ENCODE peak calls at places on chromosomes 11 and 22, in ten cellular contexts. One of them, this sample, is unnamed.

GRCh38 chr11:70367071-70367470 is 31.3 kb upstream of the CTTN start:
- DNase-seq in IMR-90: peak
- DNase-seq in stomach: no peak
- DNase-seq in thoracic aorta: no peak
- DNase-seq in neural progenitor cell: no peak
- DNase-seq in colonic mucosa: no peak
- DNase-seq in pancreas: no peak
- DNase-seq in epithelial cell of esophagus: no peak
- DNase-seq in Calu3: no peak
- DNase-seq in H1: no peak
- DNase-seq in this sample: no peak

GRCh38 chr11:35725880-35726279 is 63.3 kb downstream of the TRIM44 start:
- DNase-seq in IMR-90: peak
- DNase-seq in epithelial cell of esophagus: peak
- DNase-seq in thoracic aorta: no peak
- DNase-seq in pancreas: no peak
- DNase-seq in Calu3: peak
- DNase-seq in colonic mucosa: no peak
- DNase-seq in neural progenitor cell: no peak
- DNase-seq in stomach: no peak
- DNase-seq in H1: no peak
- DNase-seq in this sample: peak

GRCh38 chr11:83159901-83160865 is 3.3 kb downstream of the PCF11 start:
- DNase-seq in stomach: peak
- DNase-seq in neural progenitor cell: no peak
- DNase-seq in H1: no peak
- DNase-seq in Calu3: peak
- DNase-seq in IMR-90: peak
- DNase-seq in pancreas: no peak
- DNase-seq in thoracic aorta: no peak
- DNase-seq in colonic mucosa: peak
- DNase-seq in epithelial cell of esophagus: peak
- DNase-seq in this sample: peak

GRCh38 chr11:113805640-113806039 is 26.0 kb downstream of the CLDN25 start:
- DNase-seq in H1: no peak
- DNase-seq in IMR-90: peak
- DNase-seq in pancreas: no peak
- DNase-seq in thoracic aorta: no peak
- DNase-seq in epithelial cell of esophagus: no peak
- DNase-seq in Calu3: no peak
- DNase-seq in colonic mucosa: no peak
- DNase-seq in neural progenitor cell: no peak
- DNase-seq in stomach: no peak
- DNase-seq in this sample: no peak

GRCh38 chr11:36122715-36123114 is 166.5 kb downstream of the COMMD9 start:
- DNase-seq in colonic mucosa: no peak
- DNase-seq in stomach: no peak
- DNase-seq in thoracic aorta: no peak
- DNase-seq in pancreas: no peak
- DNase-seq in H1: no peak
- DNase-seq in neural progenitor cell: no peak
- DNase-seq in epithelial cell of esophagus: no peak
- DNase-seq in Calu3: no peak
- DNase-seq in IMR-90: no peak
- DNase-seq in this sample: peak

GRCh38 chr11:25793637-25794036 is 538.3 kb upstream of the ANO3 start:
- DNase-seq in colonic mucosa: no peak
- DNase-seq in stomach: no peak
- DNase-seq in thoracic aorta: no peak
- DNase-seq in H1: no peak
- DNase-seq in neural progenitor cell: no peak
- DNase-seq in IMR-90: no peak
- DNase-seq in epithelial cell of esophagus: no peak
- DNase-seq in pancreas: no peak
- DNase-seq in Calu3: no peak
- DNase-seq in this sample: no peak

GRCh38 chr11:134626032-134626431 is 214.0 kb upstream of the B3GAT1 start:
- DNase-seq in pancreas: no peak
- DNase-seq in colonic mucosa: no peak
- DNase-seq in Calu3: no peak
- DNase-seq in stomach: no peak
- DNase-seq in H1: no peak
- DNase-seq in epithelial cell of esophagus: no peak
- DNase-seq in thoracic aorta: no peak
- DNase-seq in IMR-90: no peak
- DNase-seq in neural progenitor cell: no peak
- DNase-seq in this sample: no peak

GRCh38 chr11:68331338-68331947 is 19.1 kb downstream of the LRP5 start:
- DNase-seq in pancreas: no peak
- DNase-seq in IMR-90: no peak
- DNase-seq in colonic mucosa: peak
- DNase-seq in thoracic aorta: no peak
- DNase-seq in neural progenitor cell: no peak
- DNase-seq in H1: no peak
- DNase-seq in Calu3: no peak
- DNase-seq in stomach: no peak
- DNase-seq in epithelial cell of esophagus: no peak
- DNase-seq in this sample: no peak

GRCh38 chr11:30917859-30918478 is 331.8 kb upstream of the MPPED2 start:
- DNase-seq in stomach: no peak
- DNase-seq in pancreas: no peak
- DNase-seq in H1: no peak
- DNase-seq in epithelial cell of esophagus: peak
- DNase-seq in Calu3: peak
- DNase-seq in IMR-90: peak
- DNase-seq in thoracic aorta: no peak
- DNase-seq in neural progenitor cell: peak
- DNase-seq in colonic mucosa: no peak
- DNase-seq in this sample: peak

GRCh38 chr11:133718831-133719230 is 126.5 kb downstream of the SPATA19 start:
- DNase-seq in Calu3: no peak
- DNase-seq in thoracic aorta: no peak
- DNase-seq in IMR-90: no peak
- DNase-seq in neural progenitor cell: no peak
- DNase-seq in colonic mucosa: no peak
- DNase-seq in H1: no peak
- DNase-seq in stomach: no peak
- DNase-seq in epithelial cell of esophagus: no peak
- DNase-seq in pancreas: no peak
- DNase-seq in this sample: no peak

GRCh38 chr22:30861131-30861530 is 107.4 kb downstream of the MORC2 start:
- DNase-seq in Calu3: no peak
- DNase-seq in H1: no peak
- DNase-seq in thoracic aorta: no peak
- DNase-seq in colonic mucosa: no peak
- DNase-seq in epithelial cell of esophagus: no peak
- DNase-seq in stomach: peak
- DNase-seq in IMR-90: no peak
- DNase-seq in neural progenitor cell: no peak
- DNase-seq in pancreas: no peak
- DNase-seq in this sample: no peak

GRCh38 chr22:37896181-37896592 is 9.9 kb upstream of the MICALL1 start:
- DNase-seq in neural progenitor cell: no peak
- DNase-seq in pancreas: no peak
- DNase-seq in stomach: peak
- DNase-seq in colonic mucosa: peak
- DNase-seq in thoracic aorta: no peak
- DNase-seq in H1: no peak
- DNase-seq in IMR-90: peak
- DNase-seq in Calu3: peak
- DNase-seq in epithelial cell of esophagus: peak
- DNase-seq in this sample: peak

GRCh38 chr11:100695911-100696310 is 8.8 kb downstream of the ARHGAP42 start:
- DNase-seq in epithelial cell of esophagus: no peak
- DNase-seq in Calu3: no peak
- DNase-seq in H1: no peak
- DNase-seq in colonic mucosa: no peak
- DNase-seq in stomach: no peak
- DNase-seq in pancreas: no peak
- DNase-seq in IMR-90: no peak
- DNase-seq in neural progenitor cell: no peak
- DNase-seq in thoracic aorta: no peak
- DNase-seq in this sample: no peak

GRCh38 chr11:1872267-1872985 is 19.3 kb downstream of the PRR33 start:
- DNase-seq in neural progenitor cell: no peak
- DNase-seq in H1: no peak
- DNase-seq in epithelial cell of esophagus: no peak
- DNase-seq in stomach: no peak
- DNase-seq in thoracic aorta: no peak
- DNase-seq in IMR-90: no peak
- DNase-seq in Calu3: no peak
- DNase-seq in pancreas: peak
- DNase-seq in colonic mucosa: no peak
- DNase-seq in this sample: no peak

GRCh38 chr11:128061321-128061871 is 526.0 kb downstream of the ETS1 start:
- DNase-seq in IMR-90: peak
- DNase-seq in neural progenitor cell: no peak
- DNase-seq in H1: no peak
- DNase-seq in epithelial cell of esophagus: no peak
- DNase-seq in thoracic aorta: no peak
- DNase-seq in Calu3: no peak
- DNase-seq in colonic mucosa: no peak
- DNase-seq in stomach: no peak
- DNase-seq in pancreas: no peak
- DNase-seq in this sample: no peak

GRCh38 chr11:70877151-70877550 is 375.2 kb downstream of the SHANK2 start:
- DNase-seq in stomach: no peak
- DNase-seq in epithelial cell of esophagus: no peak
- DNase-seq in colonic mucosa: no peak
- DNase-seq in neural progenitor cell: no peak
- DNase-seq in pancreas: no peak
- DNase-seq in Calu3: no peak
- DNase-seq in IMR-90: no peak
- DNase-seq in thoracic aorta: no peak
- DNase-seq in H1: no peak
- DNase-seq in this sample: no peak

GRCh38 chr22:28799125-28799833 is 1.1 kb downstream of the XBP1 start:
- DNase-seq in Calu3: peak
- DNase-seq in neural progenitor cell: peak
- DNase-seq in colonic mucosa: peak
- DNase-seq in pancreas: no peak
- DNase-seq in thoracic aorta: peak
- DNase-seq in IMR-90: peak
- DNase-seq in epithelial cell of esophagus: peak
- DNase-seq in H1: no peak
- DNase-seq in stomach: no peak
- DNase-seq in this sample: peak

GRCh38 chr22:32533265-32534068 is 58.9 kb downstream of the FBXO7 start:
- DNase-seq in epithelial cell of esophagus: no peak
- DNase-seq in IMR-90: peak
- DNase-seq in Calu3: no peak
- DNase-seq in pancreas: no peak
- DNase-seq in H1: no peak
- DNase-seq in neural progenitor cell: no peak
- DNase-seq in colonic mucosa: no peak
- DNase-seq in thoracic aorta: no peak
- DNase-seq in stomach: no peak
- DNase-seq in this sample: no peak

GRCh38 chr11:66951135-66951534 is 7.0 kb downstream of the PC start:
- DNase-seq in colonic mucosa: no peak
- DNase-seq in stomach: no peak
- DNase-seq in thoracic aorta: no peak
- DNase-seq in neural progenitor cell: peak
- DNase-seq in H1: no peak
- DNase-seq in IMR-90: no peak
- DNase-seq in pancreas: no peak
- DNase-seq in Calu3: no peak
- DNase-seq in epithelial cell of esophagus: no peak
- DNase-seq in this sample: no peak

GRCh38 chr11:124108158-124108557 is 7.1 kb upstream of the VWA5A start:
- DNase-seq in Calu3: peak
- DNase-seq in IMR-90: peak
- DNase-seq in thoracic aorta: no peak
- DNase-seq in colonic mucosa: no peak
- DNase-seq in pancreas: no peak
- DNase-seq in H1: no peak
- DNase-seq in stomach: no peak
- DNase-seq in epithelial cell of esophagus: peak
- DNase-seq in neural progenitor cell: peak
- DNase-seq in this sample: peak
- TF ChIP-seq CTCF in Calu3: no peak
- TF ChIP-seq CTCF in IMR-90: peak
- TF ChIP-seq CTCF in thoracic aorta: peak
- TF ChIP-seq CTCF in colonic mucosa: peak
- TF ChIP-seq CTCF in pancreas: no peak
- TF ChIP-seq CTCF in H1: no peak
- TF ChIP-seq CTCF in stomach: no peak
- TF ChIP-seq CTCF in epithelial cell of esophagus: peak
- TF ChIP-seq CTCF in neural progenitor cell: peak
- TF ChIP-seq CTCF in this sample: peak

DNA sequence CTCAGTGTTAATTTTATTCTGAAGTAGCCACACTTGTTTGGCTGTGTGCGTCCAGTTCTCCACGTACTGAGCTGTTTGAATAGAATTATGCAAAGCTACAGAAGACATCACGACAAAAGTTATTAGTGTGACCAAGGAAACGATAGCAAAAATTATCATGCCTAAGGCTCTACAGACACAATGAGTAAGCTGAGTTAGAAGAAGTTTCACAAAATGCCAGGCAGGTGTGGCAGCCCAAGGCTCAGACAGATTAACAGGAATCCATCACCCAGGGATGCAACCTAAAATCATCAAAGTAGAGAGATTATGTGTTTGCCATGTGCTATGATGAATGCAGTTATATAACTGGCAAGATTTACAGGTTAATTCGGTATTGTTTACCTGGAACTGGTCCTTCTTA is 73.1 kb upstream of the INCENP start:
- DNase-seq in H1: no peak
- DNase-seq in stomach: no peak
- DNase-seq in Calu3: no peak
- DNase-seq in pancreas: no peak
- DNase-seq in colonic mucosa: no peak
- DNase-seq in IMR-90: no peak
- DNase-seq in neural progenitor cell: no peak
- DNase-seq in thoracic aorta: no peak
- DNase-seq in epithelial cell of esophagus: peak
- DNase-seq in this sample: no peak
- TF ChIP-seq CTCF in H1: no peak
- TF ChIP-seq CTCF in stomach: no peak
- TF ChIP-seq CTCF in Calu3: no peak
- TF ChIP-seq CTCF in pancreas: no peak
- TF ChIP-seq CTCF in colonic mucosa: no peak
- TF ChIP-seq CTCF in IMR-90: no peak
- TF ChIP-seq CTCF in neural progenitor cell: no peak
- TF ChIP-seq CTCF in thoracic aorta: no peak
- TF ChIP-seq CTCF in epithelial cell of esophagus: no peak
- TF ChIP-seq CTCF in this sample: no peak

GRCh38 chr11:58524232-58525036 is 16.5 kb upstream of the OR5B21 start:
- DNase-seq in Calu3: peak
- DNase-seq in epithelial cell of esophagus: peak
- DNase-seq in stomach: peak
- DNase-seq in IMR-90: peak
- DNase-seq in pancreas: peak
- DNase-seq in H1: no peak
- DNase-seq in thoracic aorta: peak
- DNase-seq in colonic mucosa: peak
- DNase-seq in neural progenitor cell: peak
- DNase-seq in this sample: peak
- TF ChIP-seq CTCF in Calu3: peak
- TF ChIP-seq CTCF in epithelial cell of esophagus: peak
- TF ChIP-seq CTCF in stomach: peak
- TF ChIP-seq CTCF in IMR-90: peak
- TF ChIP-seq CTCF in pancreas: peak
- TF ChIP-seq CTCF in H1: peak
- TF ChIP-seq CTCF in thoracic aorta: peak
- TF ChIP-seq CTCF in colonic mucosa: peak
- TF ChIP-seq CTCF in neural progenitor cell: peak
- TF ChIP-seq CTCF in this sample: peak

GRCh38 chr22:41231369-41231768 is 9.4 kb downstream of the CHADL start:
- DNase-seq in IMR-90: no peak
- DNase-seq in neural progenitor cell: no peak
- DNase-seq in colonic mucosa: no peak
- DNase-seq in H1: no peak
- DNase-seq in pancreas: no peak
- DNase-seq in stomach: no peak
- DNase-seq in epithelial cell of esophagus: no peak
- DNase-seq in thoracic aorta: no peak
- DNase-seq in Calu3: no peak
- DNase-seq in this sample: no peak
- TF ChIP-seq CTCF in IMR-90: no peak
- TF ChIP-seq CTCF in neural progenitor cell: no peak
- TF ChIP-seq CTCF in colonic mucosa: no peak
- TF ChIP-seq CTCF in H1: no peak
- TF ChIP-seq CTCF in pancreas: no peak
- TF ChIP-seq CTCF in stomach: no peak
- TF ChIP-seq CTCF in epithelial cell of esophagus: no peak
- TF ChIP-seq CTCF in thoracic aorta: no peak
- TF ChIP-seq CTCF in Calu3: no peak
- TF ChIP-seq CTCF in this sample: no peak